ENCODE peak calls at places on chromosomes 5 and 9, in seven cellular contexts. K is neural crest cell, J is thyroid gland, F is AG10803, N is stomach, T is fibroblast of pulmonary artery, P is fibroblast of lung. L is an unnamed sample.

GRCh38 chr9:131748411-131748955 is 8.6 kb upstream of the RAPGEF1 start:
- DNase-seq in N (no peak), K (no peak), F (no peak), T (no peak), J (no peak), P (no peak), L (peak; percentile 42)

GRCh38 chr5:177447066-177447610 is 524 bp downstream of the PRR7 start:
- DNase-seq in N (peak; percentile 46), P (peak; percentile 36), K (peak; percentile 70), T (peak; percentile 36), J (peak; percentile 28), F (peak; percentile 40), L (peak; percentile 77)

GRCh38 chr9:8660383-8660782 is 860.8 kb upstream of the DMAC1 start:
- DNase-seq in T (peak; percentile 23), J (peak; percentile 73), F (no peak), P (peak; percentile 76), K (no peak), N (peak; percentile 49), L (no peak)

GRCh38 chr9:76353280-76353679 is 40.9 kb downstream of the RFK start:
- DNase-seq in K (no peak), P (no peak), N (no peak), F (no peak), J (no peak), T (no peak), L (no peak)

GRCh38 chr5:82295144-82295543 is 17.0 kb upstream of the RPS23 start:
- DNase-seq in P (peak; percentile 25), J (no peak), T (peak; percentile 26), F (no peak), N (no peak), K (no peak), L (no peak)

GRCh38 chr9:122179690-122180074 is 20.0 kb downstream of the MORN5 start:
- DNase-seq in K (no peak), N (no peak), J (no peak), T (no peak), P (no peak), F (peak; percentile 53), L (no peak)

GRCh38 chr9:98491778-98492177 is 217.0 kb downstream of the GABBR2 start:
- DNase-seq in T (peak; percentile 70), P (peak; percentile 49), N (no peak), F (peak; percentile 76), K (no peak), J (peak; percentile 67), L (no peak)

GRCh38 chr5:154795235-154795596 is 40.0 kb downstream of the LARP1 start:
- DNase-seq in K (no peak), F (peak; percentile 13), P (no peak), N (no peak), T (peak; percentile 14), J (no peak), L (no peak)

GRCh38 chr5:134079748-134080581 is 34.5 kb upstream of the TCF7 start:
- DNase-seq in F (no peak), N (no peak), P (no peak), J (no peak), K (no peak), T (no peak), L (peak; percentile 95)

GRCh38 chr5:55416306-55416705 is 108.5 kb downstream of the MTREX start:
- DNase-seq in T (no peak), F (no peak), P (no peak), K (no peak), J (no peak), N (no peak), L (no peak)

GRCh38 chr5:134659922-134660321 is 11.3 kb downstream of the SEC24A start:
- DNase-seq in P (no peak), F (no peak), K (no peak), N (no peak), J (no peak), T (no peak), L (no peak)

GRCh38 chr5:146388418-146388817 is 49.8 kb downstream of the POU4F3 start:
- DNase-seq in T (peak; percentile 20), F (peak; percentile 16), P (no peak), N (no peak), K (no peak), J (no peak), L (no peak)

GRCh38 chr5:41335596-41335995 is 122.3 kb upstream of the C6 start:
- DNase-seq in T (no peak), J (no peak), K (no peak), F (no peak), N (no peak), P (no peak), L (no peak)

GRCh38 chr5:164090358-164090757 is 584.9 kb downstream of the MAT2B start:
- DNase-seq in K (no peak), J (no peak), T (no peak), P (no peak), F (no peak), N (no peak), L (no peak)

GRCh38 chr5:95946451-95946850 is 15.2 kb downstream of the ELL2 start:
- DNase-seq in J (no peak), F (no peak), N (no peak), T (no peak), P (no peak), K (no peak), L (no peak)

GRCh38 chr5:135696317-135696716 is 117.5 kb upstream of the CXCL14 start:
- DNase-seq in J (no peak), N (no peak), P (no peak), K (no peak), F (no peak), T (no peak), L (no peak)

GRCh38 chr5:126597156-126597555 is 2.1 kb upstream of the ALDH7A1 start:
- DNase-seq in T (peak; percentile 96), K (no peak), N (no peak), P (peak; percentile 90), F (peak; percentile 63), J (no peak), L (no peak)

GRCh38 chr5:126605525-126605924 is 4.8 kb downstream of the PHAX start:
- DNase-seq in F (no peak), P (no peak), N (no peak), K (no peak), T (no peak), J (no peak), L (no peak)

GRCh38 chr5:126603402-126603991 is 2.8 kb downstream of the PHAX start:
- DNase-seq in K (no peak), T (no peak), N (no peak), P (no peak), F (no peak), J (no peak), L (no peak)

GRCh38 chr5:126599499-126599898 is 1.2 kb upstream of the PHAX start:
- DNase-seq in J (no peak), T (no peak), N (no peak), K (no peak), F (no peak), P (no peak), L (no peak)

GRCh38 chr5:126600631-126601511 is at the start of gene PHAX:
- DNase-seq in J (peak; percentile 79), P (peak; percentile 78), T (peak; percentile 81), F (peak; percentile 77), K (peak; percentile 76), N (peak; percentile 79), L (peak; percentile 80)
- TF ChIP-seq CTCF in J (peak; percentile 31), P (peak; percentile 49), T (peak; percentile 52), F (peak; percentile 56), K (peak; percentile 64), N (peak; percentile 61), L (peak; percentile 66)

GRCh38 chr9:96062854-96063253 is 187.4 kb downstream of the ERCC6L2 start:
- DNase-seq in N (no peak), T (no peak), F (no peak), K (no peak), P (no peak), J (no peak), L (no peak)

GRCh38 chr9:96058218-96058617 is 182.7 kb downstream of the ERCC6L2 start:
- DNase-seq in T (no peak), K (no peak), N (no peak), P (no peak), F (no peak), J (no peak), L (no peak)

GRCh38 chr9:96064838-96065481 is 189.5 kb downstream of the ERCC6L2 start:
- DNase-seq in F (peak; percentile 2), J (no peak), N (no peak), P (no peak), T (no peak), K (no peak), L (no peak)

GRCh38 chr9:96062051-96062450 is 186.6 kb downstream of the ERCC6L2 start:
- DNase-seq in F (peak; percentile 18), K (no peak), P (peak; percentile 71), N (no peak), J (no peak), T (peak; percentile 52), L (no peak)

DNA sequence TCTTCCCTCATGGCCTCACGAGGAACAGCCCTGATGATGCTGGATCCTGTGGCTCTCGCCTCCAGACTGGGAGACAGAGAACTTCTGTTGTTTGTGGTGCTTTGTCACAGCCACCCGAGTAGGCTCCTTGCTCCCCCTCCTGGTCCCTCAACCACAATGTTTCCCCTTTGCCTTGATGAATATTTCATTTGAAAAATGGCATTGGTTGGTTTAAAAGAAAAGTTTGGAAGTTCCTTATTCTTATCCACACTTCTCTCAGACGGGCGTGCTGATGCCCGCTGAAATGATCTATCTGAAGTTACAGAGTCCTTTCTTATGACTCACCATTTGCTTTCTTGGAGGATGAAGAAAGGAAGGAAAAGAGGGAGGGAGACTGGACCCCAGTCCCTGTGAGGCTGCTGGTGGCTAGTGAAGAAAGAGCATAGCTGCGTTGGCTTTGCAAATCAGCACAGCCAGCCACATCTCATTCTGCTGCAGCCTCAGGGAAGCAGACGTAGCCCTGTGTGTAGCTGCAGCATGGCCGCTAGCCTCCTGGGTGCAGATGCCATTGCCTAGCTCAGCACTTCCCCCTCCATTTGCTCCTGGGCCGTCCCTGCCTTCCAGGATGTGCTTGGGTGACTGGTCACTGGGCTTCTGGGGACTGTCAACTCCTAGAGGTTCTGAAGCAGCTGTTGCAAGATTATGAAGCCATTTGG is 185.9 kb downstream of the ERCC6L2 start:
- DNase-seq in J (peak; percentile 23), K (peak; percentile 24), T (peak; percentile 65), N (peak; percentile 57), P (peak; percentile 77), F (peak; percentile 44), L (peak; percentile 68)
- TF ChIP-seq CTCF in J (no peak), K (peak; percentile 58), T (peak; percentile 66), N (peak; percentile 59), P (peak; percentile 61), F (peak; percentile 49), L (peak; percentile 44)

DNA sequence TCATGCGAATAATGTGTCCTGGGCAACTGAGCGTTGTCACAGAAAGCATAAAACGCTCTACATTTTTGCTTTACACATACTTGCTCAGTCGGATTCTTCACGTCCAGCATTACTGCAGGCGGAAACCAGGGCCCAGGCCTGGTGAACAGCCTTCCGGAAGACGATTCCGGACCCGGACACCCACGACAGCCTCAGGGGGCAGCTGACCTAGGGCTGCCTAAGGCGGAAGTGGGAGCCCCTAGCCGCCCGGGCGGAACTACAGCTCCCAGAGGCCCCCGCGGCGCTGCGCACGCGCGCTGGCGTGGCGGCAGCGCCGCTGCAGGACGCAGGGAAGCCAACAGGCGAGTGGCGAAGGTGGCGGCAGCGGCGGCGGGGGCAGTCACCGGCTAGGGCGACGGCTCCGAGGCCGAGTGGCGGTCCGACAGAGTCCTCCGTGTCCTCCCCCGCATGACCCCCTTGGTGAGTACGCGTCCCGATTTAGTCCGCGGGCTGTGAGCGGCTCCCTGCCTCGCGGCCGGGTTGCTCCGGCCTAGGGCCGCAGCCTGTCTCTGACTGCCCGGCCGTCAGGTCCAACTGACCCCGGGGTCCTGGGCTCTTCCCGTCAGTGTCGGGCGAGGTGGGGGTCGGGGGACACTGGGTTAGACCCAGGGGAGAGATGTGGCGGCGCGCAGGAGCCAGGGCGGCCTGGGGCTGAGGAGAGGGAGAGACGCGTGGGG is at the start of gene GAPVD1:
- DNase-seq in F (peak; percentile 90), N (peak; percentile 89), K (peak; percentile 90), P (peak; percentile 80), J (peak; percentile 89), T (peak; percentile 83), L (peak; percentile 91)
- TF ChIP-seq CTCF in F (peak; percentile 28), N (peak; percentile 17), K (peak; percentile 51), P (peak; percentile 6), J (no peak), T (peak; percentile 5), L (peak; percentile 52)

GRCh38 chr9:71966601-71967000 is 55.2 kb downstream of the C9orf85 start:
- DNase-seq in P (no peak), T (no peak), J (no peak), F (no peak), N (no peak), K (no peak), L (no peak)
- TF ChIP-seq CTCF in P (no peak), T (no peak), J (no peak), F (no peak), N (no peak), K (no peak), L (no peak)

L was measured in activated CD8-positive, alpha-beta T cell treated with anti-CD3 and anti-CD28 coated beads for 36 hours.